ENCODE peak calls at places on chromosomes 12 and 14, in four cellular contexts. V is HCT116, Q is breast epithelium, W is GM12878. Y is an unnamed sample.
A peak's percentile ranks its signal among the peaks of the same experiment; 100 is the strongest.

GRCh38 chr14:20469890-20470858 is 968 bp downstream of the PNP start:
- DNase-seq in V (peak; percentile 45), Q (no peak), W (no peak), Y (peak; percentile 81)

GRCh38 chr12:3455312-3455711 is 35.7 kb upstream of the PRMT8 start:
- DNase-seq in V (no peak), Q (no peak), W (no peak), Y (no peak)

GRCh38 chr14:67853748-67854147 is 34.2 kb downstream of the RAD51B start:
- DNase-seq in V (no peak), Q (no peak), W (no peak), Y (peak; percentile 1)

GRCh38 chr14:92510972-92511371 is 2.6 kb upstream of the RIN3 start:
- DNase-seq in V (peak; percentile 51), Q (no peak), W (no peak), Y (no peak)

GRCh38 chr14:77043984-77044485 is 15.5 kb upstream of the IRF2BPL start:
- DNase-seq in V (no peak), Q (no peak), W (no peak), Y (no peak)

GRCh38 chr14:20742132-20742531 is 3.6 kb upstream of the EDDM3A start:
- DNase-seq in V (no peak), Q (no peak), W (no peak), Y (no peak)

GRCh38 chr12:114955414-114956014 is 271.5 kb upstream of the TBX3 start:
- DNase-seq in V (no peak), Q (no peak), W (no peak), Y (no peak)

GRCh38 chr12:95605875-95606274 is 54.6 kb upstream of the USP44 start:
- DNase-seq in V (no peak), Q (no peak), W (no peak), Y (no peak)

GRCh38 chr14:62847168-62847567 is 198.1 kb downstream of the KCNH5 start:
- DNase-seq in V (no peak), Q (no peak), W (no peak), Y (no peak)

GRCh38 chr14:75927564-75928087 is 54.2 kb downstream of the TGFB3 start:
- DNase-seq in V (no peak), Q (no peak), W (no peak), Y (no peak)

GRCh38 chr14:20631023-20631820 is 10.3 kb downstream of the OR6S1 start:
- DNase-seq in V (no peak), Q (no peak), W (no peak), Y (peak; percentile 66)

GRCh38 chr14:104694475-104694950 is 5.1 kb downstream of the INF2 start:
- DNase-seq in V (no peak), Q (no peak), W (no peak), Y (no peak)

GRCh38 chr12:38720661-38721060 is 184.7 kb downstream of the CPNE8 start:
- DNase-seq in V (no peak), Q (no peak), W (no peak), Y (no peak)

GRCh38 chr12:106119301-106119700 is 19.5 kb downstream of the NUAK1 start:
- DNase-seq in V (no peak), Q (no peak), W (no peak), Y (no peak)

GRCh38 chr14:52563120-52563519 is 10.5 kb downstream of the GPR137C start:
- DNase-seq in V (no peak), Q (no peak), W (no peak), Y (no peak)

GRCh38 chr12:45388545-45388944 is 172.7 kb downstream of the ANO6 start:
- DNase-seq in V (peak; percentile 6), Q (no peak), W (no peak), Y (no peak)

GRCh38 chr12:18250313-18250916 is 10.9 kb upstream of the PIK3C2G start:
- DNase-seq in V (peak; percentile 54), Q (no peak), W (no peak), Y (no peak)

GRCh38 chr12:49036029-49036428 is 17.5 kb upstream of the PRKAG1 start:
- DNase-seq in V (no peak), Q (no peak), W (no peak), Y (no peak)

GRCh38 chr14:102991376-102991775 is 66.0 kb downstream of the CDC42BPB start:
- DNase-seq in V (no peak), Q (no peak), W (no peak), Y (no peak)

GRCh38 chr12:43914391-43914790 is 78.5 kb downstream of the TMEM117 start:
- DNase-seq in V (no peak), Q (no peak), W (no peak), Y (no peak)

GRCh38 chr12:106141003-106141402 is 2.2 kb upstream of the NUAK1 start:
- DNase-seq in V (no peak), Q (no peak), W (no peak), Y (no peak)

GRCh38 chr14:85280074-85280473 is 249.9 kb upstream of the FLRT2 start:
- DNase-seq in V (no peak), Q (no peak), W (no peak), Y (no peak)

GRCh38 chr12:19382111-19382526 is 57.2 kb upstream of the AEBP2 start:
- DNase-seq in V (no peak), Q (no peak), W (peak; percentile 46), Y (no peak)

GRCh38 chr12:104570174-104570907 is 113.6 kb downstream of the CHST11 start:
- DNase-seq in V (no peak), Q (no peak), W (no peak), Y (peak; percentile 69)

GRCh38 chr12:9870311-9870866 is 1.2 kb upstream of the CLEC2B start:
- DNase-seq in V (no peak), Q (no peak), W (no peak), Y (no peak)

GRCh38 chr14:102693006-102693755 is 84.1 kb upstream of the TRAF3 start:
- DNase-seq in V (no peak), Q (no peak), W (no peak), Y (no peak)

GRCh38 chr14:63854330-63854729 is 1.5 kb downstream of the SYNE2 start:
- DNase-seq in V (no peak), Q (no peak), W (no peak), Y (no peak)

GRCh38 chr12:110537605-110538409 is 35.7 kb downstream of the RAD9B start:
- DNase-seq in V (no peak), Q (no peak), W (no peak), Y (no peak)

GRCh38 chr12:112219195-112219594 is 93.8 kb downstream of the TRAFD1 start:
- DNase-seq in V (no peak), Q (no peak), W (no peak), Y (no peak)

GRCh38 chr12:46071335-46071734 is 81.0 kb upstream of the SCAF11 start:
- DNase-seq in V (no peak), Q (no peak), W (no peak), Y (no peak)

GRCh38 chr14:75268638-75269550 is 9.7 kb upstream of the FOS start:
- DNase-seq in V (no peak), Q (no peak), W (no peak), Y (peak; percentile 64)

GRCh38 chr12:70609739-70610491 is 27.3 kb downstream of the PTPRB start:
- DNase-seq in V (no peak), Q (no peak), W (no peak), Y (peak; percentile 48)

GRCh38 chr12:119990382-119990874 is 1.4 kb downstream of the BICDL1 start:
- DNase-seq in V (no peak), Q (no peak), W (no peak), Y (peak; percentile 3)

DNA sequence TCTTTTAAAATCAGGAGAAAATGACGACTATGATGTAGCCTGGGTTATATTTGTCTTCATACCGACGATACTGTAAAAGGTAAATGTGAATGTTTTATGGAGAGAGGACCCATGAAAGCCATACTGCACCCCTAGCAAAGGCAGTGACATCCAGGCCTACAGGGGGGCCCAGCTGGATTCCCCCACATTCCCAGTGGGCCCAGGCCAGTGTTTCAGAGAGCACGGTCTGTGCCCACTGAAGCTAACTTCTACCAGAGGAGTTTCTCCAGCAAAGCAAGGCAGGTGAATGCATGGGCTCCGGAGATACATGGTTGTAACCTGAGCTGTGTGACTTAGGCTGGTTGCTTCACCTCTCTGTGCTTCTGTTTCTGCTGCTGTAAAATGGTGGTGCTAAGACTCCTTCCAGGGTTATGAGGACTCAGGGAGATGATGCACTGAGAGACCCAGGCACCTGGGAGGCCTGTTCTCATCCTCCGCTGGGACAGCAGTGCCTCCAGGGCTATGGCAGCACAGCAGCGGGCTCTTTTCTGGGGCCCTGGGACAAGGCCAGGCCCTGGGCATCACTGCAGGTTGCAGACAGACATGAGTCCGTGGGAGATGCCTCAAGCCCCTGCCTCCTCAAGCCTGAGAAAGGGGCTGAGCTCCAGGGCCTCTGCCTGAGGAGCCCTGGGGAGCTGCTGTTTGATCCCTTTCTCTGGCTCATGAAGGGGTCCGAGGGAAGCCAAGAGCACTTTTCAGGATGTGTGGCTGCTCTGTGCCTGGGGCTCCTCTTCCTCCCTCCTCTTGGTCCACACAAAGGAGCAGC is 73.7 kb downstream of the SERPINA3 start:
- DNase-seq in V (no peak), Q (no peak), W (no peak), Y (no peak)
- TF ChIP-seq POLR2AphosphoS5 in V (no peak), Q (no peak), W (no peak), Y (no peak)

GRCh38 chr14:69138189-69138535 is 14.8 kb downstream of the DCAF5 start:
- DNase-seq in V (no peak), Q (no peak), W (no peak), Y (no peak)
- TF ChIP-seq POLR2AphosphoS5 in V (no peak), Q (no peak), W (no peak), Y (no peak)

DNA sequence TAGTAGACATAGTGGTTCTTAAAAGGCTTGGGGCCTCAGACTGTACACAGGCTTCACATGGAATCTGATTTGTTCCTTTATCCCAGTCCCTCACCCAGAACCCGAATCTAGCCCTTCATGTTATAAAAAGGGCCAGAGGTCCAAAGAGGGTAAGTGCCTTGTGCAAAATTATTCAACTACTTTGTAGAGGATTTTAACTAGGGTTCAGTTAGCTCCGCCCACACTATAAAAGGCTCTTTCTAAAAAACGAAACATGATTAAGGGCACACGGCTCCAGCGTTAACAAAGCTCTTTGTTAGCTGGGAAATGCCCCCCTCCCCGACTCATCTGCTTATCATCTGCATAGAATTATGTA is 3.2 kb upstream of the SOCS2 start:
- DNase-seq in V (no peak), Q (no peak), W (no peak), Y (no peak)
- TF ChIP-seq POLR2AphosphoS5 in V (no peak), Q (no peak), W (no peak), Y (no peak)

DNA sequence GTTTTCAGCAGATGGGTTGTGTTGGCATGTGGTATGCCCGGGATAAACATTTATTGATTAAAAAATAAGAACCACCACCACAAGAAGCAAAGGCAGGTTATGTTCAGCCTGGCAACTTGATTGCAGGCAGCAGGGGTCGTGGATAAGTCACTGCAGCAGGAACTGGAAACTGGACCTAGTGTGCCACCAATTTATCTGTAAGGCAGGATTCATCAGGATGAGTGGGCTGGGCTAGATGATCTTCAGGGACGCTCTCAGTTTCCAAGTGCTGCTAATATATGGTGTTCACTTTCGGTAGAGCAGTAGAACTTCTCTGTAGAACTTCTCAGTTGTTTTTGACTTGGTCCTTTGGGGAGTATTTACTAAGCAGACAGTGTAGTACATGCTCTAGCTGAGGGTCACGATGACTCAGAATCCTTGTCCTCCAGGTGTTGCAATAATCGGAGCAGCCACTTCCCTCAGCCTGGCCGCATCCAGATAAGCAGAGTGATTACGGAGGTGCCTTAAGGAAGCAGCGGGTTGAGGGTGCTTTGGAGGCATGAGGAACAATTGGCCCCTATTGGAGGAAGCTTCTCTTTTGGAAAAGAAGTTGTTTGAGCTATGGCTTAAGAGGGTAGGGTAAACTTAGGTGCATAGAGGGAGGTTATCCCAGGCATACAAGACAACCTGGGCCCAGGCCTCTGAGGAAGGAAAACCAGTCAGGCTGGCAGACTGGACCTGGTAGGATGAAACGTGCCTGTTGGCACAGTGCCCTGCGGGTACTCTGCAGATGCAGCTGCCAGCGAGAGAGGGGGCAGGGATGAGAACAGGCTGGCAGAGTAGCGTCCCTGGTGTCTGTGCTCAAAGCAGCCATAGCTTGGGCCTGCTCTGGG is 104.0 kb downstream of the GPR135 start:
- DNase-seq in V (peak; percentile 86), Q (peak; percentile 79), W (no peak), Y (peak; percentile 96)
- TF ChIP-seq POLR2AphosphoS5 in V (peak; percentile 30), Q (peak; percentile 39), W (no peak), Y (peak; percentile 96)

Y was measured in HL-60.